ENCODE peak calls at places on chromosomes 7 and 10, in eight cellular contexts. K, H, A, S, L, I, O and M are unnamed samples.
A peak's percentile ranks its signal among the peaks of the same experiment; 100 is the strongest.

GRCh38 chr10:71766717-71767419 is 6.5 kb downstream of the VSIR start:
- DNase-seq in A (no peak), L (peak; percentile 93), S (peak; percentile 92), I (peak; percentile 98), K (peak; percentile 96), H (peak; percentile 80), O (peak; percentile 95), M (no peak)

GRCh38 chr7:155425011-155425340 is 33.0 kb upstream of the EN2 start:
- DNase-seq in L (no peak), H (no peak), I (no peak), O (no peak), A (no peak), S (no peak), K (no peak), M (no peak)

GRCh38 chr7:156778668-156779067 is 114.3 kb downstream of the LMBR1 start:
- DNase-seq in O (no peak), S (no peak), A (no peak), H (no peak), K (peak; percentile 4), L (no peak), I (no peak), M (no peak)

GRCh38 chr7:39950473-39951155 is 558 bp downstream of the CDK13 start:
- DNase-seq in L (peak; percentile 43), S (peak; percentile 50), H (peak; percentile 64), I (peak; percentile 49), A (peak; percentile 27), K (peak; percentile 70), O (peak; percentile 40), M (peak; percentile 44)

GRCh38 chr10:132536241-132536963 is 1.2 kb upstream of the INPP5A start:
- DNase-seq in H (peak; percentile 19), K (no peak), O (no peak), A (no peak), S (no peak), L (peak; percentile 12), I (no peak), M (no peak)

GRCh38 chr10:11437391-11438241 is 173.8 kb downstream of the USP6NL start:
- DNase-seq in I (no peak), H (no peak), O (no peak), S (no peak), L (no peak), K (no peak), A (no peak), M (peak; percentile 6)

GRCh38 chr7:142909921-142910521 is 23.5 kb downstream of the TRPV5 start:
- DNase-seq in H (no peak), K (no peak), L (no peak), I (no peak), A (no peak), S (no peak), O (no peak), M (no peak)

GRCh38 chr7:12584940-12585339 is 14.4 kb downstream of the SCIN start:
- DNase-seq in A (no peak), O (no peak), I (peak; percentile 18), S (no peak), K (peak; percentile 66), L (no peak), H (no peak), M (no peak)

GRCh38 chr10:60353519-60354258 is 36.0 kb downstream of the ANK3 start:
- DNase-seq in K (no peak), L (peak; percentile 83), A (no peak), I (peak; percentile 80), O (peak; percentile 29), H (no peak), S (peak; percentile 52), M (no peak)

GRCh38 chr10:10394933-10395658 is 622.6 kb upstream of the CELF2 start:
- DNase-seq in A (no peak), L (peak; percentile 7), O (peak; percentile 67), S (peak; percentile 9), K (peak; percentile 17), H (no peak), I (peak; percentile 21), M (no peak)

GRCh38 chr10:5396545-5396944 is 8.1 kb downstream of the TUBAL3 start:
- DNase-seq in A (no peak), S (peak; percentile 9), O (no peak), H (no peak), K (no peak), I (no peak), L (no peak), M (no peak)

GRCh38 chr7:28889290-28889689 is 68.8 kb downstream of the TRIL start:
- DNase-seq in S (no peak), K (no peak), O (no peak), A (no peak), L (no peak), I (no peak), H (no peak), M (no peak)

GRCh38 chr7:129851810-129852209 is 101.0 kb downstream of the UBE2H start:
- DNase-seq in A (no peak), I (no peak), S (no peak), H (no peak), O (no peak), K (no peak), L (no peak), M (no peak)

GRCh38 chr10:61992683-61993629 is 91.5 kb downstream of the ARID5B start:
- DNase-seq in O (peak; percentile 88), A (peak; percentile 37), K (peak; percentile 93), S (peak; percentile 90), I (peak; percentile 98), H (no peak), L (peak; percentile 98), M (peak; percentile 43)

GRCh38 chr7:137337902-137338301 is 5.6 kb downstream of the PTN start:
- DNase-seq in L (no peak), O (no peak), H (no peak), A (no peak), K (no peak), I (no peak), S (no peak), M (no peak)

GRCh38 chr7:85621286-85621685 is 434.4 kb upstream of the SEMA3D start:
- DNase-seq in A (no peak), I (no peak), L (peak; percentile 6), S (no peak), O (no peak), K (no peak), H (no peak), M (no peak)

GRCh38 chr10:3622427-3622826 is 162.6 kb downstream of the KLF6 start:
- DNase-seq in A (no peak), S (no peak), K (no peak), L (no peak), O (no peak), H (no peak), I (no peak), M (no peak)

GRCh38 chr10:4606856-4607636 is 219.0 kb upstream of the AKR1E2 start:
- DNase-seq in O (no peak), S (no peak), H (no peak), I (no peak), A (no peak), L (no peak), K (no peak), M (no peak)

GRCh38 chr7:153090209-153090608 is 330.7 kb downstream of the ACTR3B start:
- DNase-seq in L (no peak), S (no peak), I (no peak), A (no peak), O (no peak), H (no peak), K (no peak), M (no peak)

GRCh38 chr10:86941426-86941825 is 16.0 kb downstream of the MMRN2 start:
- DNase-seq in O (no peak), I (no peak), A (no peak), H (no peak), S (no peak), L (no peak), K (no peak), M (no peak)

GRCh38 chr10:117656385-117657367 is 114.1 kb downstream of the EMX2 start:
- DNase-seq in S (no peak), H (no peak), O (no peak), A (no peak), I (no peak), K (no peak), L (no peak), M (no peak)

GRCh38 chr10:4498763-4499251 is 327.2 kb upstream of the AKR1E2 start:
- DNase-seq in K (peak; percentile 95), S (peak; percentile 95), L (peak; percentile 88), O (peak; percentile 94), H (no peak), A (no peak), I (peak; percentile 92), M (no peak)

GRCh38 chr10:125027889-125028288 is 86.0 kb downstream of the ZRANB1 start:
- DNase-seq in A (no peak), O (no peak), K (no peak), H (no peak), I (no peak), S (no peak), L (no peak), M (no peak)

GRCh38 chr10:90642650-90643049 is 215.2 kb downstream of the HTR7 start:
- DNase-seq in I (no peak), H (no peak), S (no peak), A (no peak), L (peak; percentile 28), O (no peak), K (no peak), M (no peak)

GRCh38 chr10:121598261-121599249 is at the start of gene FGFR2:
- DNase-seq in I (peak; percentile 34), S (peak; percentile 62), K (peak; percentile 67), O (no peak), A (no peak), L (peak; percentile 51), H (peak; percentile 78), M (peak; percentile 80)

GRCh38 chr7:20053334-20054104 is 163.7 kb downstream of the MACC1 start:
- DNase-seq in S (no peak), K (no peak), O (no peak), L (no peak), A (no peak), H (no peak), I (no peak), M (no peak)
- H3K4me3 ChIP-seq in S (no peak overlapping the region), K (no peak overlapping the region), O (no peak overlapping the region), L (no peak overlapping the region), A (no peak overlapping the region), H (no peak overlapping the region), I (no peak overlapping the region), M (no peak overlapping the region)

GRCh38 chr7:3301472-3301778 is 373 bp downstream of the SDK1 start:
- DNase-seq in S (no peak), K (peak; percentile 13), H (no peak), A (no peak), I (no peak), O (no peak), L (no peak), M (no peak)
- H3K4me3 ChIP-seq in S (peak overlapping the region; percentile 31), K (no peak overlapping the region), H (peak overlapping the region; percentile 61), A (no peak overlapping the region), I (peak overlapping the region; percentile 49), O (peak overlapping the region; percentile 43), L (peak overlapping the region; percentile 37), M (no peak overlapping the region)

GRCh38 chr7:96322373-96322695 is 436 bp upstream of the SLC25A13 start:
- DNase-seq in S (no peak), H (no peak), I (no peak), K (no peak), A (no peak), O (no peak), L (no peak), M (no peak)
- H3K4me3 ChIP-seq in S (peak overlapping the region; percentile 76), H (peak overlapping the region; percentile 96), I (peak overlapping the region; percentile 88), K (peak overlapping the region; percentile 92), A (peak overlapping the region; percentile 93), O (peak overlapping the region; percentile 60), L (peak overlapping the region; percentile 82), M (peak overlapping the region; percentile 76)

DNA sequence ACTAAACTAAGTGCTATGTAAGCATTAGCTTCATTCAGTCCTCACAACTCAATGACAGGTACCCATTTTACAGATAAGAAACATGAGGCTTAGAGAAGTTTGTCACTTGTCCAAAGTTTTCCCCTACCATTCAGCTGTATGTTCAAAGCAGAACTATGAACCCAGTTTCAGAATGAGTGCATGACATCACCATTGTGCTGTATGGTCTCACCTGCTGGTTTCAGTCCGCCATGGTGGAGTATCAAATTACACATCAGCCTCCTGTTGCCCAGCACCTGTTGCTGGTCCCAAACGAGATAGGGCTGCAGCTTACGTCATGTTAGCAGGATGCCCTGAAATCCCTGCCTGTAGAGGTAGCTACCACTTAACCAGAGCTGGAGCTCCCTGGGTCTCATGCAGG is 95.0 kb downstream of the DYNC1I1 start:
- DNase-seq in L (no peak), H (no peak), O (no peak), S (no peak), K (no peak), A (no peak), I (no peak), M (no peak)
- H3K4me3 ChIP-seq in L (no peak overlapping the region), H (no peak overlapping the region), O (no peak overlapping the region), S (no peak overlapping the region), K (no peak overlapping the region), A (no peak overlapping the region), I (no peak overlapping the region), M (no peak overlapping the region)